ENCODE peak calls at places on chromosomes 12 and 14, in eight cellular contexts. X is fibroblast of the conjunctiva; Y is adipocyte; T is H7; J is activated CD8-positive, alpha-beta memory T cell treated with anti-CD3 and anti-CD28 coated beads, Interleukin-2, amount 50 U/mL, for 4 hours; F is A549; A is COLO829; M is GM12865. W is an unnamed sample.

GRCh38 chr12:6827437-6827894 is 741 bp upstream of the P3H3 start:
- DNase-seq in Y (peak; percentile 94), T (peak; percentile 94), J (peak; percentile 47), F (peak; percentile 84), A (peak; percentile 96), M (no peak), X (peak; percentile 65), W (peak; percentile 86)

GRCh38 chr14:68927956-68928675 is 51.0 kb downstream of the ACTN1 start:
- DNase-seq in M (no peak), T (no peak), X (no peak), J (no peak), Y (no peak), F (no peak), A (no peak), W (no peak)

GRCh38 chr12:115941362-115941761 is 336.1 kb downstream of the MED13L start:
- DNase-seq in X (peak; percentile 21), Y (no peak), T (no peak), J (no peak), M (no peak), A (peak; percentile 81), F (no peak), W (no peak)

GRCh38 chr12:53938276-53939140 is at the start of gene HOXC13:
- DNase-seq in Y (no peak), A (peak; percentile 95), X (no peak), T (peak; percentile 98), M (no peak), J (no peak), F (peak; percentile 100), W (peak; percentile 91)

GRCh38 chr12:40054554-40055226 is 51.2 kb downstream of the SLC2A13 start:
- DNase-seq in T (no peak), A (no peak), Y (peak; percentile 24), X (peak; percentile 34), J (no peak), M (no peak), F (peak; percentile 58), W (no peak)

GRCh38 chr14:89198544-89199329 is 218.3 kb downstream of the FOXN3 start:
- DNase-seq in A (no peak), M (no peak), F (no peak), X (no peak), T (no peak), Y (no peak), J (no peak), W (no peak)

GRCh38 chr14:93984987-93985410 is 8.6 kb upstream of the ASB2 start:
- DNase-seq in T (peak; percentile 82), X (no peak), Y (peak; percentile 53), J (no peak), F (peak; percentile 56), A (peak; percentile 82), M (peak; percentile 40), W (peak; percentile 71)

GRCh38 chr12:49022558-49023178 is 4.1 kb upstream of the PRKAG1 start:
- DNase-seq in T (peak; percentile 29), X (no peak), M (no peak), Y (no peak), J (no peak), F (no peak), A (no peak), W (no peak)

GRCh38 chr14:31718585-31718984 is 157.4 kb downstream of the NUBPL start:
- DNase-seq in X (no peak), M (no peak), Y (no peak), J (no peak), T (no peak), A (no peak), F (no peak), W (no peak)

GRCh38 chr14:94143239-94143638 is 13.8 kb upstream of the IFI27L2 start:
- DNase-seq in Y (no peak), F (no peak), A (no peak), X (no peak), M (peak; percentile 35), J (no peak), T (peak; percentile 54), W (peak; percentile 40)

W was measured in iPS-NIHi11.